ENCODE peak calls at places on chromosomes 3 and 15, in five cellular contexts. L is uterus, F is heart right ventricle, Q is hepatocyte, J is cardiac muscle cell. U is an unnamed sample.
A peak's percentile ranks its signal among the peaks of the same experiment; 100 is the strongest.

GRCh38 chr3:126263971-126264370 is 83.6 kb upstream of the ALDH1L1 start:
- DNase-seq in J (no peak), L (no peak), Q (no peak), F (no peak), U (no peak)

GRCh38 chr3:169337541-169337940 is 326.0 kb downstream of the MECOM start:
- DNase-seq in Q (no peak), J (no peak), F (no peak), L (no peak), U (no peak)

GRCh38 chr3:142934128-142934896 is 29.2 kb downstream of the PAQR9 start:
- DNase-seq in Q (no peak), F (no peak), J (no peak), L (no peak), U (no peak)

GRCh38 chr15:67149859-67150824 is 84.7 kb downstream of the SMAD3 start:
- DNase-seq in Q (peak; percentile 87), J (peak; percentile 98), F (peak; percentile 62), L (peak; percentile 65), U (no peak)

GRCh38 chr3:6172871-6173667 is 687.8 kb upstream of the GRM7 start:
- DNase-seq in J (no peak), F (no peak), Q (no peak), L (no peak), U (no peak)

GRCh38 chr3:45987368-45988099 is 8.1 kb downstream of the FYCO1 start:
- DNase-seq in Q (no peak), L (peak; percentile 64), F (peak; percentile 23), J (peak; percentile 61), U (no peak)

GRCh38 chr15:25171111-25171811 is 216.5 kb downstream of the SNRPN start:
- DNase-seq in F (peak; percentile 2), Q (peak; percentile 2), J (no peak), L (peak; percentile 7), U (peak; percentile 14)

GRCh38 chr3:142315083-142315482 is 89.7 kb upstream of the GK5 start:
- DNase-seq in F (no peak), L (no peak), J (peak; percentile 55), Q (no peak), U (no peak)

GRCh38 chr15:100115711-100116090 is 226.1 kb downstream of the ADAMTS17 start:
- DNase-seq in L (no peak), J (peak; percentile 80), Q (no peak), F (no peak), U (no peak)

GRCh38 chr3:46909535-46910161 is 32.1 kb downstream of the PTH1R start:
- DNase-seq in L (peak; percentile 83), J (peak; percentile 88), Q (peak; percentile 91), F (peak; percentile 84), U (peak; percentile 85)

GRCh38 chr15:28998511-28998910 is 112.7 kb downstream of the APBA2 start:
- DNase-seq in J (peak; percentile 18), F (no peak), Q (no peak), L (no peak), U (no peak)

GRCh38 chr3:102084712-102085111 is 235.4 kb downstream of the NFKBIZ start:
- DNase-seq in L (no peak), Q (no peak), J (no peak), F (no peak), U (no peak)

GRCh38 chr3:132726341-132726823 is 4.2 kb upstream of the NPHP3 start:
- DNase-seq in J (peak; percentile 48), Q (peak; percentile 14), F (no peak), L (no peak), U (no peak)

GRCh38 chr15:60326824-60327654 is 70.7 kb downstream of the ANXA2 start:
- DNase-seq in L (no peak), Q (peak; percentile 76), F (no peak), J (peak; percentile 73), U (peak; percentile 29)

GRCh38 chr3:169769287-169770181 is at the start of gene ACTRT3:
- DNase-seq in L (peak; percentile 56), Q (peak; percentile 85), F (peak; percentile 72), J (peak; percentile 82), U (peak; percentile 70)

GRCh38 chr3:72144773-72145505 is 360.0 kb upstream of the PROK2 start:
- DNase-seq in L (no peak), Q (peak; percentile 51), F (peak; percentile 32), J (no peak), U (no peak)

GRCh38 chr3:126747768-126748167 is 43.7 kb downstream of the CHCHD6 start:
- DNase-seq in F (no peak), J (no peak), L (no peak), Q (no peak), U (no peak)

GRCh38 chr3:149575213-149575961 is 82.4 kb downstream of the WWTR1 start:
- DNase-seq in L (peak; percentile 61), Q (peak; percentile 16), F (no peak), J (peak; percentile 94), U (peak; percentile 24)

GRCh38 chr3:165669967-165670366 is 167.3 kb downstream of the BCHE start:
- DNase-seq in F (no peak), L (no peak), J (no peak), Q (no peak), U (no peak)

GRCh38 chr3:134473868-134474546 is 11.8 kb downstream of the ANAPC13 start:
- DNase-seq in L (peak; percentile 68), Q (peak; percentile 92), J (peak; percentile 79), F (no peak), U (peak; percentile 91)

GRCh38 chr3:180828723-180829408 is 83.6 kb upstream of the FXR1 start:
- DNase-seq in Q (no peak), F (no peak), L (no peak), J (no peak), U (no peak)

GRCh38 chr15:85730001-85730820 is 64.5 kb downstream of the KLHL25 start:
- DNase-seq in L (no peak), Q (peak; percentile 79), J (peak; percentile 81), F (no peak), U (peak; percentile 70)

GRCh38 chr15:55770261-55770660 is 27.3 kb upstream of the PRTG start:
- DNase-seq in F (no peak), J (peak; percentile 34), Q (peak; percentile 42), L (no peak), U (no peak)

GRCh38 chr3:160956785-160957184 is 148.4 kb downstream of the B3GALNT1 start:
- DNase-seq in F (no peak), L (no peak), J (peak; percentile 50), Q (no peak), U (no peak)

GRCh38 chr3:133376805-133377204 is 23.1 kb upstream of the BFSP2 start:
- DNase-seq in J (peak; percentile 9), F (no peak), L (no peak), Q (no peak), U (no peak)

GRCh38 chr15:73568881-73569280 is 64.3 kb downstream of the NPTN start:
- DNase-seq in Q (no peak), L (no peak), F (no peak), J (no peak), U (no peak)

GRCh38 chr3:178709047-178709446 is 172.8 kb downstream of the KCNMB2 start:
- DNase-seq in F (no peak), Q (peak; percentile 20), J (peak; percentile 5), L (no peak), U (no peak)

GRCh38 chr3:63613561-63613960 is 38.9 kb upstream of the SNTN start:
- DNase-seq in L (no peak), J (no peak), Q (no peak), F (no peak), U (no peak)

GRCh38 chr15:40928975-40929729 is at the start of gene DLL4:
- DNase-seq in L (peak; percentile 37), Q (peak; percentile 86), J (peak; percentile 50), F (peak; percentile 72), U (peak; percentile 89)

GRCh38 chr15:42034628-42035177 is 13.9 kb upstream of the PLA2G4E start:
- DNase-seq in L (no peak), Q (no peak), F (no peak), J (no peak), U (no peak)
- H3K27me3 ChIP-seq in L (peaks cover 5% of the 10 kb centered on the region), Q (no peaks in the 10 kb centered on the region), F (no peaks in the 10 kb centered on the region), J (no peaks in the 10 kb centered on the region), U (no peaks in the 10 kb centered on the region)

GRCh38 chr15:45093622-45094357 is 20.2 kb downstream of the DUOX2 start:
- DNase-seq in L (no peak), F (no peak), Q (no peak), J (no peak), U (no peak)

GRCh38 chr15:45093013-45093412 is 21.0 kb downstream of the DUOX2 start:
- DNase-seq in L (no peak), Q (no peak), J (no peak), F (no peak), U (no peak)

GRCh38 chr15:45091161-45091560 is 22.8 kb downstream of the DUOX2 start:
- DNase-seq in F (no peak), Q (peak; percentile 51), L (no peak), J (peak; percentile 65), U (no peak)

GRCh38 chr15:45089712-45090373 is 24.1 kb downstream of the DUOX2 start:
- DNase-seq in J (peak; percentile 17), F (no peak), L (no peak), Q (peak; percentile 40), U (no peak)

GRCh38 chr15:45091581-45091980 is 22.4 kb downstream of the DUOX2 start:
- DNase-seq in L (no peak), J (no peak), Q (no peak), F (peak; percentile 54), U (no peak)
- H3K27me3 ChIP-seq in L (no peaks in the 10 kb centered on the region), J (peaks cover 22% of the 10 kb centered on the region), Q (no peaks in the 10 kb centered on the region), F (no peaks in the 10 kb centered on the region), U (no peaks in the 10 kb centered on the region)

DNA sequence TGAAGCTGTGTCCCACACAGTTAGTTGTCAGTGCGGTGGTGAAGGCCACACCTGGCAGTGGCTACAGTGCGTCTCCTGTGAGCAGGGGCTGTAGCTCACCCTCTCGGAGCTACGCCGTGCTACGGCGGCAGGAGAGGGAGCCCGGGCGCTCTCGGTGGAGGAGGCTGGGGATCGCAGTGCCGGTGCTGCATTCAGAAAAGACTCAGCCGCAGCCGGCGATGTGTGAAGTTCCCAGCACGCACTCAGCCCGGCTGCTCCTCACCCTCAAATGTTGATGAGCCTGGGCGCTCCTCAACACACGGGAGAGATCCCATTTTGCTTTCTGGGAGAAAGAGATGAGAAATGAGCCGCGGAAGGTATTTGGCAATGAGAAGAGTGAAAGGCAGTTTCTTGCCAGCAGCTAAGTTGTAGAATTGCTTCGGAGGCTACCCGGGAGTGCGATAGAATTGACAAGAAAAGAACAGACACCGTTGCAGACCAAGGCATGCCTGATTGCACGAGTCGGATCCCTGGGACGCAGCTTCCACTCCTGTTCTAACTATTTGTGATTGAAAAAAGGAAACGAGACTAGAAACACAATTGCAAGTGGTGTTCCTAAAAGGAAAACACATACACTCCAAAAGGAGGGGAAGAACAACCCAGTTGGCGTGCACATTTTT is at the start of gene UNC13C:
- DNase-seq in F (peak; percentile 10), J (no peak), Q (peak; percentile 51), L (peak; percentile 13), U (peak; percentile 17)
- H3K27me3 ChIP-seq in F (peaks cover 16% of the 10 kb centered on the region), J (peaks cover 45% of the 10 kb centered on the region), Q (no peaks in the 10 kb centered on the region), L (peaks cover 19% of the 10 kb centered on the region), U (no peaks in the 10 kb centered on the region)

GRCh38 chr15:89401636-89402252 is 67.1 kb upstream of the POLG start:
- DNase-seq in L (no peak), F (no peak), J (peak; percentile 40), Q (no peak), U (no peak)
- H3K27me3 ChIP-seq in L (peaks cover 74% of the 10 kb centered on the region), F (peaks cover 99% of the 10 kb centered on the region), J (peaks cover 100% of the 10 kb centered on the region), Q (peaks cover 99% of the 10 kb centered on the region), U (peaks cover 75% of the 10 kb centered on the region)

U was measured in colonic mucosa.